ENCODE peak calls at places on chromosomes 11 and 22, in four cellular contexts. One of them, this sample, is unnamed.

GRCh38 chr11:106998126-106998525 is 20.1 kb downstream of the GUCY1A2 start:
- DNase-seq in upper lobe of left lung: no peak
- DNase-seq in stomach: no peak
- DNase-seq in suprapubic skin: no peak
- DNase-seq in this sample: no peak

GRCh38 chr11:1222491-1223345 is at the start of gene MUC5B:
- DNase-seq in upper lobe of left lung: peak; percentile 80
- DNase-seq in stomach: peak; percentile 64
- DNase-seq in suprapubic skin: peak; percentile 52
- DNase-seq in this sample: peak; percentile 61

GRCh38 chr11:134661660-134662059 is 249.6 kb upstream of the B3GAT1 start:
- DNase-seq in upper lobe of left lung: no peak
- DNase-seq in stomach: peak; percentile 11
- DNase-seq in suprapubic skin: no peak
- DNase-seq in this sample: peak; percentile 18

GRCh38 chr11:111419641-111420327 is 40.7 kb upstream of the POU2AF1 start:
- DNase-seq in upper lobe of left lung: peak; percentile 35
- DNase-seq in stomach: peak; percentile 80
- DNase-seq in suprapubic skin: no peak
- DNase-seq in this sample: peak; percentile 79

GRCh38 chr11:68436162-68436888 is 24.2 kb upstream of the PPP6R3 start:
- DNase-seq in upper lobe of left lung: no peak
- DNase-seq in stomach: no peak
- DNase-seq in suprapubic skin: no peak
- DNase-seq in this sample: no peak

GRCh38 chr11:118145285-118146227 is 7.1 kb downstream of the SCN4B start:
- DNase-seq in upper lobe of left lung: peak; percentile 96
- DNase-seq in stomach: peak; percentile 93
- DNase-seq in suprapubic skin: peak; percentile 92
- DNase-seq in this sample: peak; percentile 89

GRCh38 chr22:41537203-41537602 is 7.1 kb downstream of the POLR3H start:
- DNase-seq in upper lobe of left lung: no peak
- DNase-seq in stomach: no peak
- DNase-seq in suprapubic skin: no peak
- DNase-seq in this sample: no peak

GRCh38 chr11:107844041-107844440 is 14.5 kb downstream of the SLC35F2 start:
- DNase-seq in upper lobe of left lung: no peak
- DNase-seq in stomach: no peak
- DNase-seq in suprapubic skin: no peak
- DNase-seq in this sample: no peak

GRCh38 chr22:19040581-19041402 is 81.4 kb downstream of the DGCR2 start:
- DNase-seq in upper lobe of left lung: peak; percentile 80
- DNase-seq in stomach: no peak
- DNase-seq in suprapubic skin: peak; percentile 55
- DNase-seq in this sample: peak; percentile 53

GRCh38 chr22:29470159-29470855 is 9.7 kb upstream of the NEFH start:
- DNase-seq in upper lobe of left lung: peak; percentile 95
- DNase-seq in stomach: peak; percentile 63
- DNase-seq in suprapubic skin: no peak
- DNase-seq in this sample: peak; percentile 72
- TF ChIP-seq EP300 in upper lobe of left lung: no peak
- TF ChIP-seq EP300 in stomach: no peak
- TF ChIP-seq EP300 in suprapubic skin: no peak
- TF ChIP-seq EP300 in this sample: no peak

DNA sequence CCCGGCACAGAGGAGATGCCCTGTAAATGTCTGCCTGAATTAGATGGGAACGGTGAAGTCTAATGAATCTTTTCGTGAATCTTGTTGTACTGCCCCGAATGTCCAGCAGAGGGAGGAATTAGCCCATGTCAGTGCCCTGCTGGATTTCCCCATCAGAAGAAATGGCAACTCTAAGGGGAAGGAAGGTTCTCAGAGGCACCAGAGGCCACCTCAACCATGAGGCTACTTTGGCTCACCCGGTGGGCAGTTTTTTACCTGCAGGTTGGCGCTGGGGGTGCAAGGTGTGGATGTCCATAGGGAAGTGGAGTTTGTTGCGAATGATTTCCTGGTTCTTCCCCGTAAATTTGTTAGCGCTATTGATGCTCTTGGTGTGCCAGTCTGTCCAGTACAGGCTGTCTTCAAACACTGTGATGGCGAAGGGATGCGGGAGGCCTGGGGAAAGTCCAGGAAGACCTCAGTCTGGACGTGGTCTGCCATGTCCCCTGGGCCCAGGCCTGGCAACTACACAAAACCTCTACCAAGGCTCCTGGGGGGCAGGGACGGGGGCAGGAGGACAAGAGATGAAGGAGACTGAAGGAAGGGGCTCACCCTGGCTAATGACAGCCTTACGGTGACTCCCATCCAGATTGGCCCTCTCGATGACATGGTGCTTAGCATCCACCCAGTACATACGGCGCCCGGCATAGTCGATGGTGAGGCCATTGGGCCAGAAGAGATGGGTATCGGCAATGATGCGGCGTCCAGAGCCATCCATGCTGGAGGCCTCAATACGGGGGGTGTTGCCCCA is 28.5 kb downstream of the LRP4 start:
- DNase-seq in upper lobe of left lung: no peak
- DNase-seq in stomach: peak; percentile 81
- DNase-seq in suprapubic skin: peak; percentile 80
- DNase-seq in this sample: peak; percentile 81
- TF ChIP-seq EP300 in upper lobe of left lung: no peak
- TF ChIP-seq EP300 in stomach: no peak
- TF ChIP-seq EP300 in suprapubic skin: no peak
- TF ChIP-seq EP300 in this sample: no peak

DNA sequence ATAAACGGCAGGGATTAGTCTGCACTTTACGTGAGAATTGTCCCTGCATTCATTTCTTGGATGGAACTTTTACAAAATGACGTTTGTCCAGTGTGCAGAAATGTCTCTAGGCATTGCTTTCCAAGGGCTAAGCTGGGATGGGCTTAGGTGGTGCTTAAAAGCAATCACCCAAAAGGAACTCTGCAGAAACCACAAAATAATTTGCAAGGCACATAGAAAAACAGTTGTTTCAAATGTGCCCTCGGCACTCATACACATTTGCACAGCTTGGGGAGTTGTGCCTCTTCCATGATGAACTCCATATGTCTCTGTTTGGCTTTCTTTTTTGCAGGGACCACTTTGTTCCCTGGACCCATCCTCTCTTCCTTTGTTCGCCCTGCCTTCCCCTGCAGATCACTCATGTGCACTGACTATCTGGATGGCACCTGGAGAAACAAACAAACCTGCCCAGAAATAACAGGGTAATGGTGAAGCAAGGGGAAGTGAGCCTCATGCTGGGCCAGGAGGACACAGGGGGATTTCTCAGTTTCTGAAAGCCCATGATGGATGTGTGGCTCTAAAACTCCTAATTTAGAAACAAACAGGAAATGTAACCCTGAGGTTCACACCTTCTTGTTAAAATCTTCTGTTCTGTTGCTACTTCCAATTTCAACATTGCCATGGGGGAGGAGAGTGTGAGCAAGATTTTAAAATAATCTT is 150.2 kb downstream of the SNX19 start:
- DNase-seq in upper lobe of left lung: no peak
- DNase-seq in stomach: no peak
- DNase-seq in suprapubic skin: no peak
- DNase-seq in this sample: no peak
- TF ChIP-seq EP300 in upper lobe of left lung: no peak
- TF ChIP-seq EP300 in stomach: no peak
- TF ChIP-seq EP300 in suprapubic skin: no peak
- TF ChIP-seq EP300 in this sample: no peak

DNA sequence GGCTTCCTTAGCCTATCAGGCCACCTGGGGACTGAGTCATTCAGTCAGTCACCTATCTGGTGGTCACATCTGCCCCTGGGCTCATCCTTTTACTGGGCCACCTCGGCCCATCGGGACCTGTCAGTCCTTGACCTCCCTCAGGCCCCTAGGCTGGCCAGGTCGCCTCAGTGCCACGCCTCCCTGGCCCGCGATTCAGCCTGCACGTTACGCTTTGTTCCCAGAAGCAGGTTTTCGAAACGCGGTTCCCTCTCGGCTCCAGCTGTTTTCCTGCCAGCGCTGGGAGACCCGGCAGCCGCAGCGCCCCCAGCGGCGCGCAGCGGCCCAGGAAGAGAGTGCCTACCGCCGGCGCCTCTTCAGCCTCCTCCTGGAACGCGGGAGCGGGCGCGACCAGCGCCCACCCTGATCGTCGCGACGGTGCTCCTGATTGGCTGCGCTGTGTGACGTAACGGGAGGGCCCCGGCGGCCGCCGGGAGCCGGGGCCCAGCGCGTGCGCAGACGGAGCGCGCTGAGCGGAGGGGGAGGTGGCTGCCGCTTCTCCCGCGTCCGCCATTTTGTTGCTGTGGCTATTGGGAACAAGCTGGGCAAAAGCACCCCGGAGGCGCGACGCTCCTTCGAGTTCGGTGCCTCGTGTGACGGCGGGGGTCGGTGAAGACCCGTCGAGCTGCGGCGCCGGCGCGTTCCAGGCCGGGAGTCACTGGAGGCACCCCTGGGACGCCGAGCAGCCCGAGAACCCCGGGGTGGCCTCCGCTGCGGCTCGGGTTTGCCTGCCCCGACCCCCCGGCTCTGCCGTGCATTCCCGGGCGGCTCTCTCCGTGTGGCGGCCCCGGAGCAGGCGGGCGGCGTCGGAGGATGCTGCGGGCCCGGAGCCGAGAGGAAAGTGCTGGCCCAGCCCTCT is at the start of gene CRKL:
- DNase-seq in upper lobe of left lung: peak; percentile 99
- DNase-seq in stomach: peak; percentile 98
- DNase-seq in suprapubic skin: peak; percentile 97
- DNase-seq in this sample: peak; percentile 99
- TF ChIP-seq EP300 in upper lobe of left lung: no peak
- TF ChIP-seq EP300 in stomach: no peak
- TF ChIP-seq EP300 in suprapubic skin: no peak
- TF ChIP-seq EP300 in this sample: no peak

DNA sequence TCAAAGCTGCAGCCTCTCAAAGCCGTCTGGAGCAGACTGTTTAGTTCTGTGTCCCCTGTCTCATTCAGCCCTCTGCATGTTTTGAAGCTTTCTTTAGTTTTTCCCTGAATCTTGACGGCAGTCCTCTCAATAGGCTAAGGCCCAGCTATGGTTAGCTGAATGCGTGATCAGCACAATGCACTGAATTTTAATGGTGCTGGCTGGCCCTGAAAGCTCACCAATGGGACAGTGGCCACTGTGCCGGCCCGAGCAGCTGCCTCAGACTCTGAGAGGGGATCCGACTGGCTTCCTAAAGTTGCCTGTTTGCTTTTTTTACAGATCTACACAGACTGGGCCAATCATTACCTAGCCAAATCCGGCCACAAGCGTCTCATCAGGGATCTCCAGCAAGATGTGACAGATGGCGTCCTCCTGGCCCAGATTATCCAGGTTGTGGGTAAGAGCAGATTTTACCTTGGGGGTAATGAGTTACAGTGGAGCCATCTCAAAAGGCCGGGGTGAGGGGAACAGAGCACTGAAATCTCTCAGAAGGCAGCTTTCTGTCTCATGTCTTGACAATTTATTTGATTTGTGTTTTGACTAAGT is 119.6 kb downstream of the NAV2 start:
- DNase-seq in upper lobe of left lung: peak; percentile 50
- DNase-seq in stomach: no peak
- DNase-seq in suprapubic skin: no peak
- DNase-seq in this sample: no peak
- TF ChIP-seq EP300 in upper lobe of left lung: no peak
- TF ChIP-seq EP300 in stomach: no peak
- TF ChIP-seq EP300 in suprapubic skin: no peak
- TF ChIP-seq EP300 in this sample: no peak

This sample was measured in sigmoid colon.